ENCODE peak calls at places on chromosome 4, in five cellular contexts. D is CD8-positive, alpha-beta T cell; R is COR-L47; W is EH; F is activated CD8-positive, alpha-beta memory T cell treated with anti-CD3 and anti-CD28 coated beads for 48 hours. M is an unnamed sample.

GRCh38 chr4:115938764-115939443 is 825.5 kb upstream of the NDST4 start:
- DNase-seq in D (no peak), R (no peak), W (no peak), F (no peak), M (no peak)

GRCh38 chr4:185587444-185588161 is 52.3 kb upstream of the PDLIM3 start:
- DNase-seq in D (no peak), R (no peak), W (no peak), F (peak), M (no peak)

GRCh38 chr4:11098461-11098860 is 330.2 kb downstream of the HS3ST1 start:
- DNase-seq in D (no peak), R (no peak), W (no peak), F (no peak), M (no peak)

GRCh38 chr4:38062894-38063168 is 102.6 kb downstream of the PTTG2 start:
- DNase-seq in D (no peak), R (no peak), W (no peak), F (no peak), M (no peak)

GRCh38 chr4:17780461-17781071 is 855 bp downstream of the FAM184B start:
- DNase-seq in D (no peak), R (peak), W (peak), F (no peak), M (peak)

GRCh38 chr4:152165146-152165545 is 370.7 kb downstream of the FBXW7 start:
- DNase-seq in D (no peak), R (no peak), W (no peak), F (no peak), M (no peak)

GRCh38 chr4:55089922-55090321 is 35.5 kb downstream of the KDR start:
- DNase-seq in D (no peak), R (no peak), W (no peak), F (no peak), M (no peak)

GRCh38 chr4:107780665-107781064 is 44.1 kb upstream of the SGMS2 start:
- DNase-seq in D (no peak), R (peak), W (no peak), F (no peak), M (no peak)

GRCh38 chr4:25002679-25003078 is 28.1 kb downstream of the LGI2 start:
- DNase-seq in D (no peak), R (no peak), W (no peak), F (no peak), M (no peak)

GRCh38 chr4:15926486-15926885 is 12.1 kb downstream of the FGFBP1 start:
- DNase-seq in D (no peak), R (no peak), W (no peak), F (no peak), M (no peak)

GRCh38 chr4:76341063-76341462 is 34.5 kb downstream of the STBD1 start:
- DNase-seq in D (no peak), R (no peak), W (peak), F (no peak), M (no peak)